ENCODE peak calls at places on chromosome 7, in five cellular contexts. One of them, this sample, is unnamed.

GRCh38 chr7:31071316-31071715 is 19.2 kb downstream of the ADCYAP1R1 start:
- DNase-seq in GM12891: no peak
- DNase-seq in GM04504: no peak
- DNase-seq in endothelial cell: no peak
- DNase-seq in DMS153: no peak
- DNase-seq in this sample: no peak

GRCh38 chr7:142152076-142152475 is 40.6 kb downstream of the MGAM2 start:
- DNase-seq in GM12891: no peak
- DNase-seq in endothelial cell: no peak
- DNase-seq in DMS153: peak
- DNase-seq in GM04504: no peak
- DNase-seq in this sample: no peak

GRCh38 chr7:74269757-74270277 is 15.6 kb upstream of the RFC2 start:
- DNase-seq in DMS153: peak
- DNase-seq in GM12891: no peak
- DNase-seq in endothelial cell: peak
- DNase-seq in GM04504: no peak
- DNase-seq in this sample: no peak

GRCh38 chr7:10934292-10934691 is 39.4 kb upstream of the PHF14 start:
- DNase-seq in DMS153: no peak
- DNase-seq in endothelial cell: no peak
- DNase-seq in GM04504: peak
- DNase-seq in GM12891: no peak
- DNase-seq in this sample: no peak

GRCh38 chr7:129989466-129989865 is 36.7 kb upstream of the UBE2H start:
- DNase-seq in GM12891: no peak
- DNase-seq in DMS153: no peak
- DNase-seq in GM04504: no peak
- DNase-seq in endothelial cell: no peak
- DNase-seq in this sample: no peak

GRCh38 chr7:149414745-149415390 is 46.0 kb downstream of the ZNF777 start:
- DNase-seq in GM04504: peak
- DNase-seq in endothelial cell: peak
- DNase-seq in DMS153: no peak
- DNase-seq in GM12891: no peak
- DNase-seq in this sample: no peak

GRCh38 chr7:34902181-34902580 is 135.1 kb downstream of the DPY19L1 start:
- DNase-seq in GM12891: no peak
- DNase-seq in endothelial cell: no peak
- DNase-seq in DMS153: no peak
- DNase-seq in GM04504: no peak
- DNase-seq in this sample: no peak

GRCh38 chr7:84060760-84061261 is 133.8 kb downstream of the SEMA3A start:
- DNase-seq in endothelial cell: no peak
- DNase-seq in GM04504: no peak
- DNase-seq in DMS153: no peak
- DNase-seq in GM12891: no peak
- DNase-seq in this sample: no peak

GRCh38 chr7:36775061-36775631 is 50.9 kb upstream of the AOAH start:
- DNase-seq in DMS153: no peak
- DNase-seq in endothelial cell: no peak
- DNase-seq in GM04504: no peak
- DNase-seq in GM12891: no peak
- DNase-seq in this sample: no peak

GRCh38 chr7:66352071-66352470 is 146.9 kb downstream of the TPST1 start:
- DNase-seq in DMS153: no peak
- DNase-seq in GM04504: no peak
- DNase-seq in endothelial cell: no peak
- DNase-seq in GM12891: no peak
- DNase-seq in this sample: peak

GRCh38 chr7:83271212-83272099 is 108.8 kb upstream of the PCLO start:
- DNase-seq in GM12891: no peak
- DNase-seq in DMS153: peak
- DNase-seq in GM04504: peak
- DNase-seq in endothelial cell: no peak
- DNase-seq in this sample: peak

GRCh38 chr7:81361769-81362168 is 408.1 kb downstream of the HGF start:
- DNase-seq in endothelial cell: no peak
- DNase-seq in GM12891: no peak
- DNase-seq in GM04504: no peak
- DNase-seq in DMS153: no peak
- DNase-seq in this sample: no peak

GRCh38 chr7:26153823-26154783 is 2.1 kb downstream of the NFE2L3 start:
- DNase-seq in endothelial cell: no peak
- DNase-seq in GM04504: no peak
- DNase-seq in DMS153: no peak
- DNase-seq in GM12891: no peak
- DNase-seq in this sample: no peak

GRCh38 chr7:135075716-135076115 is 72.2 kb upstream of the TMEM140 start:
- DNase-seq in endothelial cell: no peak
- DNase-seq in GM04504: no peak
- DNase-seq in GM12891: no peak
- DNase-seq in DMS153: no peak
- DNase-seq in this sample: no peak

GRCh38 chr7:99193527-99194214 is 14.2 kb downstream of the KPNA7 start:
- DNase-seq in DMS153: no peak
- DNase-seq in GM04504: peak
- DNase-seq in GM12891: no peak
- DNase-seq in endothelial cell: no peak
- DNase-seq in this sample: no peak

GRCh38 chr7:140342732-140343514 is 55.4 kb downstream of the SLC37A3 start:
- DNase-seq in GM04504: no peak
- DNase-seq in GM12891: no peak
- DNase-seq in DMS153: no peak
- DNase-seq in endothelial cell: peak
- DNase-seq in this sample: no peak

GRCh38 chr7:18420176-18420575 is 75.4 kb upstream of the HDAC9 start:
- DNase-seq in endothelial cell: no peak
- DNase-seq in GM12891: no peak
- DNase-seq in GM04504: no peak
- DNase-seq in DMS153: no peak
- DNase-seq in this sample: no peak

GRCh38 chr7:151233111-151233701 is 923 bp downstream of the CHPF2 start:
- DNase-seq in GM12891: peak
- DNase-seq in endothelial cell: no peak
- DNase-seq in DMS153: no peak
- DNase-seq in GM04504: peak
- DNase-seq in this sample: peak

GRCh38 chr7:2282185-2282751 is 32.0 kb downstream of the SNX8 start:
- DNase-seq in GM04504: no peak
- DNase-seq in endothelial cell: no peak
- DNase-seq in GM12891: no peak
- DNase-seq in DMS153: no peak
- DNase-seq in this sample: no peak

GRCh38 chr7:2732959-2733584 is 45.1 kb downstream of the AMZ1 start:
- DNase-seq in GM12891: no peak
- DNase-seq in GM04504: peak
- DNase-seq in DMS153: no peak
- DNase-seq in endothelial cell: no peak
- DNase-seq in this sample: no peak

GRCh38 chr7:147569514-147569913 is 1021.1 kb upstream of the C7orf33 start:
- DNase-seq in endothelial cell: no peak
- DNase-seq in GM12891: no peak
- DNase-seq in GM04504: no peak
- DNase-seq in DMS153: no peak
- DNase-seq in this sample: no peak

GRCh38 chr7:24706211-24707165 is 50.8 kb downstream of the GSDME start:
- DNase-seq in DMS153: no peak
- DNase-seq in GM12891: no peak
- DNase-seq in endothelial cell: no peak
- DNase-seq in GM04504: no peak
- DNase-seq in this sample: no peak

GRCh38 chr7:42235734-42236133 is 1.3 kb downstream of the GLI3 start:
- DNase-seq in GM12891: no peak
- DNase-seq in DMS153: no peak
- DNase-seq in endothelial cell: no peak
- DNase-seq in GM04504: no peak
- DNase-seq in this sample: no peak

GRCh38 chr7:95989301-95989700 is 216.9 kb downstream of the DYNC1I1 start:
- DNase-seq in GM04504: no peak
- DNase-seq in GM12891: no peak
- DNase-seq in endothelial cell: no peak
- DNase-seq in DMS153: no peak
- DNase-seq in this sample: no peak

GRCh38 chr7:142355328-142355727 is 97.5 kb upstream of the PRSS58 start:
- DNase-seq in endothelial cell: no peak
- DNase-seq in DMS153: no peak
- DNase-seq in GM04504: peak
- DNase-seq in GM12891: no peak
- DNase-seq in this sample: no peak

GRCh38 chr7:155709453-155709852 is 65.0 kb downstream of the RBM33 start:
- DNase-seq in GM12891: no peak
- DNase-seq in endothelial cell: no peak
- DNase-seq in GM04504: no peak
- DNase-seq in DMS153: no peak
- DNase-seq in this sample: peak

GRCh38 chr7:604884-605531 is 85.4 kb upstream of the PDGFA start:
- DNase-seq in endothelial cell: no peak
- DNase-seq in DMS153: no peak
- DNase-seq in GM12891: no peak
- DNase-seq in GM04504: no peak
- DNase-seq in this sample: no peak

GRCh38 chr7:104825099-104825498 is 188.9 kb upstream of the KMT2E start:
- DNase-seq in GM12891: no peak
- DNase-seq in endothelial cell: no peak
- DNase-seq in DMS153: no peak
- DNase-seq in GM04504: no peak
- DNase-seq in this sample: no peak

GRCh38 chr7:141874787-141875186 is 33.5 kb upstream of the PRSS37 start:
- DNase-seq in endothelial cell: no peak
- DNase-seq in GM12891: no peak
- DNase-seq in GM04504: no peak
- DNase-seq in DMS153: no peak
- DNase-seq in this sample: no peak

GRCh38 chr7:55345292-55345691 is 19.8 kb upstream of the LANCL2 start:
- DNase-seq in endothelial cell: no peak
- DNase-seq in GM12891: no peak
- DNase-seq in DMS153: no peak
- DNase-seq in GM04504: no peak
- DNase-seq in this sample: no peak

GRCh38 chr7:97027427-97028234 is 3.0 kb upstream of the DLX5 start:
- DNase-seq in GM12891: peak
- DNase-seq in DMS153: peak
- DNase-seq in endothelial cell: peak
- DNase-seq in GM04504: peak
- DNase-seq in this sample: peak

GRCh38 chr7:116863168-116863670 is 832 bp downstream of the CAPZA2 start:
- DNase-seq in GM12891: no peak
- DNase-seq in GM04504: no peak
- DNase-seq in endothelial cell: peak
- DNase-seq in DMS153: no peak
- DNase-seq in this sample: no peak

GRCh38 chr7:1085910-1086421 is 1.9 kb upstream of the GPER1 start:
- DNase-seq in GM04504: no peak
- DNase-seq in DMS153: no peak
- DNase-seq in GM12891: no peak
- DNase-seq in endothelial cell: no peak
- DNase-seq in this sample: no peak

GRCh38 chr7:77802557-77803410 is 4.2 kb downstream of the PHTF2 start:
- DNase-seq in DMS153: no peak
- DNase-seq in GM12891: no peak
- DNase-seq in endothelial cell: no peak
- DNase-seq in GM04504: no peak
- DNase-seq in this sample: no peak